ENCODE peak calls at places on chromosomes 16 and 17, in six cellular contexts. X is esophagus muscularis mucosa, E is spleen, P is transverse colon, B is sigmoid colon, K is prostate gland. N is an unnamed sample.

GRCh38 chr16:58417035-58417434 is 24.8 kb downstream of the GINS3 start:
- DNase-seq in E (no peak), P (no peak), K (no peak), X (no peak), B (no peak), N (no peak)

GRCh38 chr17:40056379-40057005 is 2.3 kb upstream of the MED24 start:
- DNase-seq in P (no peak), K (no peak), E (peak; percentile 55), B (no peak), X (no peak), N (no peak)

GRCh38 chr17:40443196-40443987 is at the start of gene IGFBP4:
- DNase-seq in K (peak; percentile 67), E (peak; percentile 95), P (peak; percentile 84), B (peak; percentile 94), X (no peak), N (peak; percentile 91)

GRCh38 chr17:31554930-31555329 is 163.5 kb downstream of the RAB11FIP4 start:
- DNase-seq in E (no peak), B (no peak), K (no peak), P (no peak), X (no peak), N (no peak)

GRCh38 chr16:64654137-64654652 is 467.7 kb downstream of the CDH11 start:
- DNase-seq in K (no peak), E (no peak), P (no peak), X (no peak), B (no peak), N (no peak)

GRCh38 chr17:27993161-27993695 is 49.2 kb upstream of the NLK start:
- DNase-seq in P (no peak), X (no peak), E (no peak), B (no peak), K (no peak), N (no peak)

GRCh38 chr16:69241911-69242310 is 54.9 kb downstream of the SNTB2 start:
- DNase-seq in P (no peak), E (no peak), K (no peak), X (no peak), B (no peak), N (no peak)

GRCh38 chr17:80348551-80349436 is 66.2 kb upstream of the ENDOV start:
- DNase-seq in K (no peak), X (no peak), B (no peak), E (peak; percentile 37), P (no peak), N (no peak)

GRCh38 chr17:45942284-45942683 is 47.9 kb downstream of the MAPT start:
- DNase-seq in X (no peak), P (peak; percentile 48), E (no peak), B (peak; percentile 95), K (peak; percentile 41), N (peak; percentile 49)

GRCh38 chr16:27405546-27406451 is 3.8 kb downstream of the IL21R start:
- DNase-seq in B (no peak), E (no peak), P (no peak), X (peak; percentile 83), K (no peak), N (no peak)

GRCh38 chr16:87487361-87487924 is 5.4 kb downstream of the ZCCHC14 start:
- DNase-seq in E (no peak), K (no peak), P (peak; percentile 85), X (no peak), B (no peak), N (peak; percentile 84)
- TF ChIP-seq POLR2AphosphoS5 in E (no peak), K (no peak), P (peak; percentile 41), X (no peak), B (no peak), N (no peak)

GRCh38 chr17:81921531-81921862 is 3.5 kb upstream of the SIRT7 start:
- DNase-seq in E (no peak), P (no peak), X (no peak), K (no peak), B (no peak), N (no peak)
- TF ChIP-seq POLR2AphosphoS5 in E (no peak), P (no peak), X (no peak), K (no peak), B (no peak), N (no peak)

GRCh38 chr17:43401293-43401692 is 2.5 kb downstream of the ARL4D start:
- DNase-seq in B (peak; percentile 83), K (no peak), E (no peak), P (no peak), X (no peak), N (no peak)
- TF ChIP-seq POLR2AphosphoS5 in B (peak; percentile 15), K (no peak), E (no peak), P (no peak), X (peak; percentile 80), N (no peak)

GRCh38 chr17:6684460-6684783 is 28.7 kb downstream of the SLC13A5 start:
- DNase-seq in X (no peak), K (no peak), B (no peak), E (no peak), P (no peak), N (no peak)

GRCh38 chr17:6683081-6683684 is 30.0 kb downstream of the SLC13A5 start:
- DNase-seq in E (no peak), P (no peak), K (no peak), B (no peak), X (no peak), N (no peak)

GRCh38 chr17:6686026-6686425 is 27.1 kb downstream of the SLC13A5 start:
- DNase-seq in K (no peak), E (no peak), X (no peak), B (no peak), P (no peak), N (no peak)

GRCh38 chr17:6683730-6684459 is 29.3 kb downstream of the SLC13A5 start:
- DNase-seq in K (no peak), P (no peak), X (no peak), B (no peak), E (no peak), N (no peak)

GRCh38 chr17:6684881-6685767 is 28.0 kb downstream of the SLC13A5 start:
- DNase-seq in P (no peak), K (no peak), X (no peak), E (no peak), B (no peak), N (no peak)
- TF ChIP-seq POLR2AphosphoS5 in P (no peak), K (no peak), X (no peak), E (no peak), B (no peak), N (no peak)